ENCODE peak calls at places on chromosomes 6 and 20, in nine cellular contexts. One of them, this sample, is unnamed.

GRCh38 chr20:58407966-58408557 is 19.0 kb downstream of the VAPB start:
- DNase-seq in HEK293T: no peak
- DNase-seq in left colon: no peak
- DNase-seq in activated gamma-delta T cell treated with Interleukin-2 at 50 U/mL for 16 hours: no peak
- DNase-seq in mesothelial cell of epicardium: no peak
- DNase-seq in upper lobe of right lung: no peak
- DNase-seq in stimulated activated CD8-positive, alpha-beta memory T cell treated with anti-CD3 and anti-CD28 coated beads, Interleukin-15, amount 100 ng/mL, for 24 hours: no peak
- DNase-seq in naive thymus-derived CD8-positive, alpha-beta T cell: peak
- DNase-seq in GM10248: peak
- DNase-seq in this sample: peak

GRCh38 chr6:167100241-167100674 is 22.6 kb upstream of the CCR6 start:
- DNase-seq in naive thymus-derived CD8-positive, alpha-beta T cell: no peak
- DNase-seq in activated gamma-delta T cell treated with Interleukin-2 at 50 U/mL for 16 hours: no peak
- DNase-seq in GM10248: no peak
- DNase-seq in stimulated activated CD8-positive, alpha-beta memory T cell treated with anti-CD3 and anti-CD28 coated beads, Interleukin-15, amount 100 ng/mL, for 24 hours: no peak
- DNase-seq in HEK293T: no peak
- DNase-seq in upper lobe of right lung: no peak
- DNase-seq in left colon: no peak
- DNase-seq in mesothelial cell of epicardium: no peak
- DNase-seq in this sample: no peak

GRCh38 chr6:138785980-138786379 is 9.9 kb upstream of the ECT2L start:
- DNase-seq in left colon: no peak
- DNase-seq in mesothelial cell of epicardium: no peak
- DNase-seq in GM10248: no peak
- DNase-seq in stimulated activated CD8-positive, alpha-beta memory T cell treated with anti-CD3 and anti-CD28 coated beads, Interleukin-15, amount 100 ng/mL, for 24 hours: no peak
- DNase-seq in naive thymus-derived CD8-positive, alpha-beta T cell: no peak
- DNase-seq in upper lobe of right lung: no peak
- DNase-seq in HEK293T: no peak
- DNase-seq in activated gamma-delta T cell treated with Interleukin-2 at 50 U/mL for 16 hours: no peak
- DNase-seq in this sample: no peak

GRCh38 chr6:107539849-107540464 is 50.0 kb downstream of the SOBP start:
- DNase-seq in left colon: no peak
- DNase-seq in HEK293T: no peak
- DNase-seq in GM10248: no peak
- DNase-seq in stimulated activated CD8-positive, alpha-beta memory T cell treated with anti-CD3 and anti-CD28 coated beads, Interleukin-15, amount 100 ng/mL, for 24 hours: no peak
- DNase-seq in mesothelial cell of epicardium: no peak
- DNase-seq in upper lobe of right lung: no peak
- DNase-seq in activated gamma-delta T cell treated with Interleukin-2 at 50 U/mL for 16 hours: no peak
- DNase-seq in naive thymus-derived CD8-positive, alpha-beta T cell: no peak
- DNase-seq in this sample: no peak

GRCh38 chr6:122651031-122651430 is 40.8 kb downstream of the PKIB start:
- DNase-seq in mesothelial cell of epicardium: no peak
- DNase-seq in stimulated activated CD8-positive, alpha-beta memory T cell treated with anti-CD3 and anti-CD28 coated beads, Interleukin-15, amount 100 ng/mL, for 24 hours: no peak
- DNase-seq in naive thymus-derived CD8-positive, alpha-beta T cell: no peak
- DNase-seq in activated gamma-delta T cell treated with Interleukin-2 at 50 U/mL for 16 hours: no peak
- DNase-seq in GM10248: no peak
- DNase-seq in HEK293T: no peak
- DNase-seq in upper lobe of right lung: no peak
- DNase-seq in left colon: no peak
- DNase-seq in this sample: no peak

GRCh38 chr6:3312604-3313167 is 53.9 kb downstream of the PSMG4 start:
- DNase-seq in GM10248: no peak
- DNase-seq in left colon: no peak
- DNase-seq in HEK293T: no peak
- DNase-seq in naive thymus-derived CD8-positive, alpha-beta T cell: no peak
- DNase-seq in stimulated activated CD8-positive, alpha-beta memory T cell treated with anti-CD3 and anti-CD28 coated beads, Interleukin-15, amount 100 ng/mL, for 24 hours: no peak
- DNase-seq in activated gamma-delta T cell treated with Interleukin-2 at 50 U/mL for 16 hours: no peak
- DNase-seq in upper lobe of right lung: peak
- DNase-seq in mesothelial cell of epicardium: no peak
- DNase-seq in this sample: no peak

GRCh38 chr20:542777-543368 is 717 bp downstream of the CSNK2A1 start:
- DNase-seq in left colon: peak
- DNase-seq in GM10248: peak
- DNase-seq in naive thymus-derived CD8-positive, alpha-beta T cell: no peak
- DNase-seq in stimulated activated CD8-positive, alpha-beta memory T cell treated with anti-CD3 and anti-CD28 coated beads, Interleukin-15, amount 100 ng/mL, for 24 hours: no peak
- DNase-seq in HEK293T: peak
- DNase-seq in upper lobe of right lung: peak
- DNase-seq in mesothelial cell of epicardium: no peak
- DNase-seq in activated gamma-delta T cell treated with Interleukin-2 at 50 U/mL for 16 hours: peak
- DNase-seq in this sample: no peak

GRCh38 chr20:10651227-10651990 is 22.4 kb downstream of the JAG1 start:
- DNase-seq in naive thymus-derived CD8-positive, alpha-beta T cell: no peak
- DNase-seq in activated gamma-delta T cell treated with Interleukin-2 at 50 U/mL for 16 hours: no peak
- DNase-seq in stimulated activated CD8-positive, alpha-beta memory T cell treated with anti-CD3 and anti-CD28 coated beads, Interleukin-15, amount 100 ng/mL, for 24 hours: no peak
- DNase-seq in HEK293T: no peak
- DNase-seq in GM10248: no peak
- DNase-seq in upper lobe of right lung: no peak
- DNase-seq in mesothelial cell of epicardium: no peak
- DNase-seq in left colon: no peak
- DNase-seq in this sample: no peak

GRCh38 chr20:63835031-63835858 is 4.2 kb upstream of the ZBTB46 start:
- DNase-seq in stimulated activated CD8-positive, alpha-beta memory T cell treated with anti-CD3 and anti-CD28 coated beads, Interleukin-15, amount 100 ng/mL, for 24 hours: no peak
- DNase-seq in mesothelial cell of epicardium: peak
- DNase-seq in GM10248: peak
- DNase-seq in HEK293T: peak
- DNase-seq in naive thymus-derived CD8-positive, alpha-beta T cell: no peak
- DNase-seq in upper lobe of right lung: peak
- DNase-seq in left colon: peak
- DNase-seq in activated gamma-delta T cell treated with Interleukin-2 at 50 U/mL for 16 hours: no peak
- DNase-seq in this sample: no peak

GRCh38 chr6:105015482-105015881 is 58.6 kb downstream of the LIN28B start:
- DNase-seq in HEK293T: no peak
- DNase-seq in upper lobe of right lung: no peak
- DNase-seq in activated gamma-delta T cell treated with Interleukin-2 at 50 U/mL for 16 hours: no peak
- DNase-seq in mesothelial cell of epicardium: no peak
- DNase-seq in GM10248: no peak
- DNase-seq in naive thymus-derived CD8-positive, alpha-beta T cell: no peak
- DNase-seq in left colon: no peak
- DNase-seq in stimulated activated CD8-positive, alpha-beta memory T cell treated with anti-CD3 and anti-CD28 coated beads, Interleukin-15, amount 100 ng/mL, for 24 hours: no peak
- DNase-seq in this sample: no peak

GRCh38 chr6:17418281-17419188 is 25.1 kb downstream of the CAP2 start:
- DNase-seq in HEK293T: no peak
- DNase-seq in activated gamma-delta T cell treated with Interleukin-2 at 50 U/mL for 16 hours: no peak
- DNase-seq in naive thymus-derived CD8-positive, alpha-beta T cell: no peak
- DNase-seq in GM10248: no peak
- DNase-seq in left colon: no peak
- DNase-seq in stimulated activated CD8-positive, alpha-beta memory T cell treated with anti-CD3 and anti-CD28 coated beads, Interleukin-15, amount 100 ng/mL, for 24 hours: no peak
- DNase-seq in upper lobe of right lung: no peak
- DNase-seq in mesothelial cell of epicardium: no peak
- DNase-seq in this sample: no peak

GRCh38 chr20:58420798-58421496 is 31.9 kb downstream of the VAPB start:
- DNase-seq in upper lobe of right lung: no peak
- DNase-seq in naive thymus-derived CD8-positive, alpha-beta T cell: no peak
- DNase-seq in left colon: no peak
- DNase-seq in stimulated activated CD8-positive, alpha-beta memory T cell treated with anti-CD3 and anti-CD28 coated beads, Interleukin-15, amount 100 ng/mL, for 24 hours: no peak
- DNase-seq in mesothelial cell of epicardium: no peak
- DNase-seq in activated gamma-delta T cell treated with Interleukin-2 at 50 U/mL for 16 hours: no peak
- DNase-seq in GM10248: no peak
- DNase-seq in HEK293T: no peak
- DNase-seq in this sample: no peak

GRCh38 chr6:129555206-129555832 is 154.7 kb downstream of the ARHGAP18 start:
- DNase-seq in naive thymus-derived CD8-positive, alpha-beta T cell: no peak
- DNase-seq in left colon: no peak
- DNase-seq in upper lobe of right lung: no peak
- DNase-seq in HEK293T: no peak
- DNase-seq in mesothelial cell of epicardium: no peak
- DNase-seq in GM10248: no peak
- DNase-seq in stimulated activated CD8-positive, alpha-beta memory T cell treated with anti-CD3 and anti-CD28 coated beads, Interleukin-15, amount 100 ng/mL, for 24 hours: no peak
- DNase-seq in activated gamma-delta T cell treated with Interleukin-2 at 50 U/mL for 16 hours: no peak
- DNase-seq in this sample: no peak

GRCh38 chr20:3168079-3168828 is 5.1 kb downstream of the LZTS3 start:
- DNase-seq in left colon: peak
- DNase-seq in GM10248: no peak
- DNase-seq in naive thymus-derived CD8-positive, alpha-beta T cell: no peak
- DNase-seq in activated gamma-delta T cell treated with Interleukin-2 at 50 U/mL for 16 hours: no peak
- DNase-seq in stimulated activated CD8-positive, alpha-beta memory T cell treated with anti-CD3 and anti-CD28 coated beads, Interleukin-15, amount 100 ng/mL, for 24 hours: no peak
- DNase-seq in HEK293T: no peak
- DNase-seq in mesothelial cell of epicardium: no peak
- DNase-seq in upper lobe of right lung: peak
- DNase-seq in this sample: no peak

GRCh38 chr6:42984924-42985475 is 630 bp downstream of the PPP2R5D start:
- DNase-seq in stimulated activated CD8-positive, alpha-beta memory T cell treated with anti-CD3 and anti-CD28 coated beads, Interleukin-15, amount 100 ng/mL, for 24 hours: no peak
- DNase-seq in HEK293T: no peak
- DNase-seq in naive thymus-derived CD8-positive, alpha-beta T cell: no peak
- DNase-seq in activated gamma-delta T cell treated with Interleukin-2 at 50 U/mL for 16 hours: no peak
- DNase-seq in GM10248: no peak
- DNase-seq in upper lobe of right lung: no peak
- DNase-seq in left colon: no peak
- DNase-seq in mesothelial cell of epicardium: no peak
- DNase-seq in this sample: no peak

GRCh38 chr6:25054469-25054868 is 118.7 kb upstream of the RIPOR2 start:
- DNase-seq in naive thymus-derived CD8-positive, alpha-beta T cell: no peak
- DNase-seq in upper lobe of right lung: no peak
- DNase-seq in stimulated activated CD8-positive, alpha-beta memory T cell treated with anti-CD3 and anti-CD28 coated beads, Interleukin-15, amount 100 ng/mL, for 24 hours: no peak
- DNase-seq in activated gamma-delta T cell treated with Interleukin-2 at 50 U/mL for 16 hours: no peak
- DNase-seq in HEK293T: no peak
- DNase-seq in left colon: no peak
- DNase-seq in GM10248: peak
- DNase-seq in mesothelial cell of epicardium: no peak
- DNase-seq in this sample: no peak

GRCh38 chr6:36204068-36204753 is 7.7 kb downstream of the BRPF3 start:
- DNase-seq in stimulated activated CD8-positive, alpha-beta memory T cell treated with anti-CD3 and anti-CD28 coated beads, Interleukin-15, amount 100 ng/mL, for 24 hours: no peak
- DNase-seq in upper lobe of right lung: no peak
- DNase-seq in HEK293T: no peak
- DNase-seq in naive thymus-derived CD8-positive, alpha-beta T cell: peak
- DNase-seq in GM10248: no peak
- DNase-seq in mesothelial cell of epicardium: no peak
- DNase-seq in activated gamma-delta T cell treated with Interleukin-2 at 50 U/mL for 16 hours: peak
- DNase-seq in left colon: no peak
- DNase-seq in this sample: peak

GRCh38 chr6:164098857-164099534 is 684.5 kb downstream of the QKI start:
- DNase-seq in HEK293T: no peak
- DNase-seq in naive thymus-derived CD8-positive, alpha-beta T cell: no peak
- DNase-seq in left colon: no peak
- DNase-seq in GM10248: no peak
- DNase-seq in stimulated activated CD8-positive, alpha-beta memory T cell treated with anti-CD3 and anti-CD28 coated beads, Interleukin-15, amount 100 ng/mL, for 24 hours: no peak
- DNase-seq in mesothelial cell of epicardium: no peak
- DNase-seq in upper lobe of right lung: no peak
- DNase-seq in activated gamma-delta T cell treated with Interleukin-2 at 50 U/mL for 16 hours: no peak
- DNase-seq in this sample: no peak

GRCh38 chr6:29552512-29553051 is 7.0 kb downstream of the UBD start:
- DNase-seq in stimulated activated CD8-positive, alpha-beta memory T cell treated with anti-CD3 and anti-CD28 coated beads, Interleukin-15, amount 100 ng/mL, for 24 hours: no peak
- DNase-seq in upper lobe of right lung: no peak
- DNase-seq in mesothelial cell of epicardium: no peak
- DNase-seq in HEK293T: peak
- DNase-seq in naive thymus-derived CD8-positive, alpha-beta T cell: peak
- DNase-seq in GM10248: peak
- DNase-seq in activated gamma-delta T cell treated with Interleukin-2 at 50 U/mL for 16 hours: no peak
- DNase-seq in left colon: no peak
- DNase-seq in this sample: no peak

This sample was measured in effector CD4-positive, alpha-beta T cell.